ENCODE peak calls at places on chromosome 1, in eight cellular contexts. Z is cardiac muscle cell, Y is HCT116, G is Peyer's patch, O is lower lobe of right lung, P is tibial artery, B is gastrocnemius medialis, M is IMR-90. D is an unnamed sample. For H3K36me3, the result is how much of the 10 kb centered on the place peaks cover.

GRCh38 chr1:40042337-40042736 is 1.8 kb downstream of the CAP1 start:
- DNase-seq in Z (no peak), Y (no peak), G (no peak), O (no peak), P (no peak), B (no peak), M (peak), D (no peak)

GRCh38 chr1:25645641-25646400 is 29.2 kb downstream of the MAN1C1 start:
- DNase-seq in Z (no peak), Y (no peak), G (no peak), O (no peak), P (no peak), B (no peak), M (no peak), D (no peak)

GRCh38 chr1:3871451-3871805 is 14.2 kb downstream of the DFFB start:
- DNase-seq in Z (no peak), Y (no peak), G (no peak), O (peak), P (no peak), B (no peak), M (no peak), D (no peak)

GRCh38 chr1:234842726-234843641 is 233.0 kb upstream of the IRF2BP2 start:
- DNase-seq in Z (peak), Y (no peak), G (no peak), O (no peak), P (no peak), B (no peak), M (peak), D (no peak)

GRCh38 chr1:185681034-185681633 is 53.1 kb upstream of the HMCN1 start:
- DNase-seq in Z (peak), Y (peak), G (no peak), O (no peak), P (no peak), B (no peak), M (peak), D (no peak)

GRCh38 chr1:86527306-86527705 is 19.6 kb upstream of the CLCA4 start:
- DNase-seq in Z (no peak), Y (no peak), G (no peak), O (no peak), P (no peak), B (no peak), M (no peak), D (no peak)

GRCh38 chr1:54003249-54003646 is 14.7 kb downstream of the LDLRAD1 start:
- DNase-seq in Z (no peak), Y (no peak), G (no peak), O (no peak), P (no peak), B (no peak), M (no peak), D (no peak)

GRCh38 chr1:79193211-79194079 is 186.9 kb upstream of the ADGRL4 start:
- DNase-seq in Z (peak), Y (peak), G (no peak), O (no peak), P (no peak), B (no peak), M (peak), D (no peak)

GRCh38 chr1:21587602-21587953 is 78.4 kb downstream of the ALPL start:
- DNase-seq in Z (no peak), Y (no peak), G (no peak), O (no peak), P (no peak), B (no peak), M (no peak), D (no peak)

GRCh38 chr1:4650486-4650885 is 3.9 kb upstream of the AJAP1 start:
- DNase-seq in Z (no peak), Y (no peak), G (no peak), O (no peak), P (no peak), B (no peak), M (no peak), D (no peak)

GRCh38 chr1:95435611-95436010 is 201.6 kb downstream of the RWDD3 start:
- DNase-seq in Z (no peak), Y (no peak), G (no peak), O (no peak), P (no peak), B (no peak), M (no peak), D (no peak)

GRCh38 chr1:243213045-243213787 is 41.9 kb downstream of the CEP170 start:
- DNase-seq in Z (peak), Y (no peak), G (no peak), O (no peak), P (no peak), B (no peak), M (peak), D (no peak)

GRCh38 chr1:38585460-38585859 is 274.1 kb downstream of the RRAGC start:
- DNase-seq in Z (no peak), Y (no peak), G (no peak), O (no peak), P (no peak), B (no peak), M (no peak), D (no peak)

GRCh38 chr1:96843196-96843595 is 121.6 kb downstream of the PTBP2 start:
- DNase-seq in Z (peak), Y (no peak), G (no peak), O (no peak), P (no peak), B (no peak), M (peak), D (no peak)

GRCh38 chr1:8025671-8026144 is 401 bp downstream of the ERRFI1 start:
- DNase-seq in Z (no peak), Y (no peak), G (no peak), O (no peak), P (no peak), B (no peak), M (no peak), D (no peak)

GRCh38 chr1:235298772-235299513 is 29.0 kb downstream of the ARID4B start:
- DNase-seq in Z (no peak), Y (no peak), G (no peak), O (no peak), P (no peak), B (no peak), M (no peak), D (no peak)

GRCh38 chr1:232988572-232989040 is 38.2 kb downstream of the NTPCR start:
- DNase-seq in Z (peak), Y (no peak), G (no peak), O (no peak), P (no peak), B (no peak), M (peak), D (no peak)

GRCh38 chr1:64471724-64472276 is 1.9 kb downstream of the CACHD1 start:
- DNase-seq in Z (no peak), Y (no peak), G (no peak), O (no peak), P (no peak), B (no peak), M (peak), D (no peak)

GRCh38 chr1:62025154-62025553 is 169.5 kb upstream of the L1TD1 start:
- DNase-seq in Z (no peak), Y (no peak), G (no peak), O (no peak), P (no peak), B (no peak), M (no peak), D (no peak)

GRCh38 chr1:52032124-52032784 is 1.4 kb downstream of the KTI12 start:
- DNase-seq in Z (no peak), Y (no peak), G (no peak), O (no peak), P (no peak), B (no peak), M (peak), D (no peak)

GRCh38 chr1:61079898-61080336 is 2.4 kb upstream of the NFIA start:
- DNase-seq in Z (peak), Y (peak), G (peak), O (peak), P (peak), B (peak), M (peak), D (peak)

GRCh38 chr1:16013220-16013907 is 4.5 kb downstream of the HSPB7 start:
- DNase-seq in Z (peak), Y (peak), G (peak), O (peak), P (peak), B (peak), M (peak), D (peak)

GRCh38 chr1:14875781-14876564 is 277.5 kb downstream of the KAZN start:
- DNase-seq in Z (no peak), Y (no peak), G (no peak), O (no peak), P (no peak), B (no peak), M (no peak), D (no peak)

GRCh38 chr1:226912587-226913176 is 27.4 kb upstream of the COQ8A start:
- DNase-seq in Z (peak), Y (no peak), G (peak), O (peak), P (no peak), B (peak), M (peak), D (no peak)

GRCh38 chr1:245788269-245788668 is 633.5 kb downstream of the KIF26B start:
- DNase-seq in Z (peak), Y (no peak), G (no peak), O (no peak), P (no peak), B (no peak), M (peak), D (no peak)

GRCh38 chr1:169694304-169694703 is 17.1 kb downstream of the SELL start:
- DNase-seq in Z (no peak), Y (no peak), G (no peak), O (no peak), P (no peak), B (no peak), M (no peak), D (no peak)

GRCh38 chr1:48236716-48237470 is 14.4 kb downstream of the SLC5A9 start:
- DNase-seq in Z (peak), Y (peak), G (no peak), O (no peak), P (no peak), B (no peak), M (peak), D (no peak)

GRCh38 chr1:183652547-183653467 is at the start of gene APOBEC4:
- DNase-seq in Z (peak), Y (no peak), G (peak), O (no peak), P (no peak), B (no peak), M (no peak), D (no peak)

GRCh38 chr1:18874036-18874435 is 14.6 kb upstream of the TAS1R2 start:
- DNase-seq in Z (no peak), Y (no peak), G (no peak), O (no peak), P (no peak), B (no peak), M (no peak), D (no peak)

GRCh38 chr1:191155178-191155577 is 677.5 kb upstream of the BRINP3 start:
- DNase-seq in Z (no peak), Y (no peak), G (no peak), O (no peak), P (no peak), B (no peak), M (no peak), D (no peak)

GRCh38 chr1:16145030-16145987 is 10.6 kb downstream of the EPHA2 start:
- DNase-seq in Z (peak), Y (peak), G (peak), O (peak), P (peak), B (peak), M (peak), D (peak)

GRCh38 chr1:12400030-12400693 is 170.3 kb downstream of the VPS13D start:
- DNase-seq in Z (no peak), Y (no peak), G (no peak), O (no peak), P (no peak), B (no peak), M (no peak), D (no peak)

GRCh38 chr1:237390798-237391197 is 348.8 kb downstream of the RYR2 start:
- DNase-seq in Z (peak), Y (no peak), G (no peak), O (no peak), P (no peak), B (no peak), M (no peak), D (no peak)

GRCh38 chr1:90027281-90027680 is 32.4 kb downstream of the ZNF326 start:
- DNase-seq in Z (no peak), Y (no peak), G (no peak), O (no peak), P (no peak), B (no peak), M (no peak), D (no peak)
- H3K36me3 ChIP-seq in Z (under half), Y (under half), G (under half), O (half or more), P (half or more), B (half or more), M (under half), D (under half)

DNA sequence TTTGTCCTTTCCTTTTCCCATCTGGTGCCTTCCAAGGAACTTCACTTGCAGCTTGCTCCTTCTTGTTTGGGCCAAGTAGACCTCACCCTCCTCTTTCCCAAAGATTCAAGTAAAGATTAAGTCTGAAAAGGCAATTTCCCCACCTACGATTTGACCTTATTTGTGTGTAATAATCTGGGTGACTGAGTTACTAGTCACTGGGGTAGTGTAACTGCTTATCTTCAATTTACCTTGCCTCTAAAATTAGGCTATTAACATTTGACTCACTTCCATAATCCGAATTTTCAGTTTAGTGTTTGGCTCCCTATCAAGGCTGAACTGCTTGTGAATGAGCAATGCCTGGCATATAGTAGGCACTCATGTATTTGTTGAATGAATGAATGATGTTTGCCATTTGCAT is 59.6 kb downstream of the PLA2G4A start:
- DNase-seq in Z (no peak), Y (no peak), G (no peak), O (no peak), P (no peak), B (no peak), M (no peak), D (no peak)
- H3K27ac ChIP-seq in Z (no peak), Y (no peak), G (no peak), O (no peak), P (no peak), B (no peak), M (no peak), D (no peak)

GRCh38 chr1:108560143-108560429 is 186 bp downstream of the EEIG2 start:
- DNase-seq in Z (no peak), Y (no peak), G (no peak), O (no peak), P (no peak), B (no peak), M (no peak), D (no peak)

GRCh38 chr1:108561145-108561458 is 1.2 kb downstream of the EEIG2 start:
- DNase-seq in Z (no peak), Y (no peak), G (no peak), O (no peak), P (no peak), B (no peak), M (no peak), D (no peak)

GRCh38 chr1:108560430-108561144 is 687 bp downstream of the EEIG2 start:
- DNase-seq in Z (peak), Y (peak), G (peak), O (peak), P (peak), B (no peak), M (peak), D (peak)

GRCh38 chr1:108557311-108557710 is 2.6 kb upstream of the EEIG2 start:
- DNase-seq in Z (no peak), Y (no peak), G (no peak), O (no peak), P (no peak), B (no peak), M (no peak), D (no peak)

DNA sequence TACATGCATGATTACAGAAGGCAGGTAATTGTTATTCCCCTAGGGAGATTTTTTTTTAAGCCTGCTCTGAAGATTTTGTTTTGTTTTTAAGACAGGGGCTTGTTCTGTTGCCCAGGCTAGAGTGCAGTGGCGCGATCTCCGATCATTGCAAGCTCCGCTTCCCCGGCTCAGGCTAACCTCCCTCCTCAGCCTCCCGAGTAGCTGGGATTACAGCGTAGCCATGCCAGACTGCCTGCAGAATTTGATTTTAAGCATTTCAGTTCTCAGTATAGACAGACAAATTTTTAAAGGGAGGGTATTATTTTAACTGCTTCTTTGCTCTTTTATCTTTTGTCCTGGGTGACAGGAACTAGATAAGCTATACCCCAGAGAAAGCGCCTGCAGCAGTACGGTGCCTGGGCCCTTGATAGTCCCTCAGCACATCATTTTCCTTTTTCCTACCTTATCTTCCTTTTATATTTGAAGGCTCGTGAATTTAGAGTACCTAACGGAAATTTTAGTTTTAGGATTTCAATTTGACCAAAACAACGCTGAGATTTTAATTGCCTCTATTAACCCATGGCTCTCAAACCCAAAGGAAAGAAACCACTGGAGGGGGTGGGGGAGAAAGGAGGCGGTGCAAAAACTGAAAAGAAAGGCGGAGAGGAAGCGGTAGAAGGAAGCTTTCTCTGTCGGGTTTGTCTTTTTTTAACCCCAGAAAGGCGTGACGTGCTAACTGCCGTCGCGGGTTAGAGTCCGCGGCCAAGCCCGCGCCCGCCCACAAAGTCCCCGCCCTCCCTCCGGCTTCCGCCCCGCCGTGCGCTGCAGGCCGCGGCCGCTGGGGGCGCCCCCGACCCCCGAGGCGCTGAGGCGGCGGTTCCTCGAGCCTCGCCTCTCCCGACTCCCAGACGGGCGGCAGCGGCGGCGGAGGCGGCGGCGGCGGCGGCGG is at the start of gene EEIG2:
- DNase-seq in Z (peak), Y (peak), G (peak), O (peak), P (peak), B (peak), M (peak), D (peak)
- TF ChIP-seq CTCF in Z (peak), Y (peak), G (peak), O (peak), P (peak), B (peak), M (peak), D (peak)

DNA sequence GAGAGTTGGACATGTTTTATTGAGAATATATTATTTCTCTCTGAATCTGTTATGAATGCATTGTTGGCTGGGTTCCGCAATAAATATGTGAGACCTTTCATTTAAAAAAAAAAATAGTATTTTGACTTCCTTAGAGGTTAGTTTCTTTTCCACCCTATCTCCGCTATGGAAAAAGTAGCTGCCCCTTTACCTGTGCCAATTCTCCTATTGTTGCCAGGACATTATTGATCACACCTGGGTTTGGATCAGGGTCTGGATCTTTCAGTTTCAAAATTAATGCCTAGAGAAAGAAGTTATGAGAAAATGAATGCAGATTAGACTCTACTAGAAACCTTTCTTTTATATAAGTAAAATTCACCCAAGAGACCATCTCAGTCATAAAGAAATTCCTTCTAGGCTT is 29.1 kb downstream of the MTOR start:
- DNase-seq in Z (no peak), Y (no peak), G (no peak), O (no peak), P (no peak), B (no peak), M (no peak), D (no peak)
- H3K36me3 ChIP-seq in Z (half or more), Y (half or more), G (under half), O (half or more), P (half or more), B (half or more), M (half or more), D (half or more)